ENCODE peak calls at places on chromosomes 2 and 18, in five cellular contexts. W, G, K, Z and C are unnamed samples.

GRCh38 chr2:8334866-8335325 is 347.0 kb upstream of the ID2 start:
- DNase-seq in W (peak; percentile 53), G (no peak), K (no peak), Z (no peak), C (no peak)

GRCh38 chr2:235690082-235690808 is 196.4 kb downstream of the AGAP1 start:
- DNase-seq in W (no peak), G (no peak), K (no peak), Z (no peak), C (no peak)

GRCh38 chr2:13652531-13653313 is 936.0 kb downstream of the TRIB2 start:
- DNase-seq in W (peak; percentile 52), G (no peak), K (peak; percentile 29), Z (no peak), C (peak; percentile 79)

GRCh38 chr18:23377669-23378469 is 75.2 kb upstream of the RIOK3 start:
- DNase-seq in W (peak; percentile 62), G (no peak), K (peak; percentile 69), Z (peak; percentile 51), C (no peak)

GRCh38 chr2:181203412-181203811 is 223.0 kb downstream of the UBE2E3 start:
- DNase-seq in W (peak; percentile 58), G (no peak), K (peak; percentile 33), Z (peak; percentile 44), C (peak; percentile 13)

GRCh38 chr18:56314396-56314795 is 324.0 kb downstream of the TXNL1 start:
- DNase-seq in W (no peak), G (no peak), K (no peak), Z (no peak), C (peak; percentile 2)

GRCh38 chr2:187709063-187709462 is 154.8 kb upstream of the TFPI start:
- DNase-seq in W (no peak), G (no peak), K (no peak), Z (no peak), C (no peak)

GRCh38 chr2:173184031-173185004 is 108.7 kb downstream of the MAP3K20 start:
- DNase-seq in W (peak; percentile 97), G (peak; percentile 84), K (peak; percentile 85), Z (peak; percentile 97), C (peak; percentile 63)

GRCh38 chr2:234914371-234915154 is 37.3 kb upstream of the SH3BP4 start:
- DNase-seq in W (no peak), G (no peak), K (no peak), Z (no peak), C (no peak)

GRCh38 chr2:147214900-147215299 is 629.9 kb upstream of the ACVR2A start:
- DNase-seq in W (peak; percentile 85), G (no peak), K (no peak), Z (no peak), C (peak; percentile 19)

GRCh38 chr2:36530178-36530982 is 67.6 kb downstream of the FEZ2 start:
- DNase-seq in W (no peak), G (no peak), K (no peak), Z (no peak), C (peak; percentile 55)

GRCh38 chr2:36333350-36334012 is 22.1 kb upstream of the CRIM1 start:
- DNase-seq in W (no peak), G (no peak), K (no peak), Z (no peak), C (no peak)

GRCh38 chr18:48073231-48073930 is 142.9 kb upstream of the SMAD2 start:
- DNase-seq in W (no peak), G (no peak), K (no peak), Z (no peak), C (no peak)

GRCh38 chr18:9552189-9552588 is 62.2 kb downstream of the PPP4R1 start:
- DNase-seq in W (no peak), G (no peak), K (no peak), Z (no peak), C (no peak)

GRCh38 chr2:112516801-112517200 is 25.5 kb upstream of the POLR1B start:
- DNase-seq in W (no peak), G (no peak), K (no peak), Z (no peak), C (no peak)

GRCh38 chr2:1822341-1822740 is 78.0 kb upstream of the PXDN start:
- DNase-seq in W (no peak), G (no peak), K (no peak), Z (no peak), C (no peak)

GRCh38 chr2:121804340-121804739 is 48.9 kb downstream of the TSN start:
- DNase-seq in W (peak; percentile 28), G (no peak), K (no peak), Z (no peak), C (peak; percentile 85)

GRCh38 chr2:74293191-74294065 is 49.8 kb downstream of the SLC4A5 start:
- DNase-seq in W (peak; percentile 52), G (no peak), K (no peak), Z (no peak), C (peak; percentile 13)

GRCh38 chr2:239168575-239168974 is 232.2 kb downstream of the HDAC4 start:
- DNase-seq in W (no peak), G (peak; percentile 12), K (no peak), Z (no peak), C (no peak)

GRCh38 chr2:150690870-150691269 is 203.4 kb upstream of the RND3 start:
- DNase-seq in W (peak; percentile 24), G (no peak), K (peak; percentile 7), Z (no peak), C (no peak)